ENCODE peak calls at places on chromosomes 7 and 10, in seven cellular contexts. W is iPS-NIHi11; D is GDM1; B is mesothelial cell of epicardium; G is tibial artery; K is activated T-helper 2 cell treated with anti-CD3 and anti-CD28 coated beads, Interferon-gamma antibody, Interleukin-2, Interleukin-4, amounts not matched to agents 10 μg/mL and 5 μg/mL and 100 μg/mL, durations not matched to agents 14 hours and 24 hours and 36 hours; X is GM12865. Q is an unnamed sample.

GRCh38 chr10:77333610-77334340 is 303.8 kb downstream of the KCNMA1 start:
- DNase-seq in G (no peak), D (no peak), K (no peak), W (no peak), B (no peak), X (no peak), Q (no peak)

GRCh38 chr10:16943301-16944080 is 126.3 kb upstream of the RSU1 start:
- DNase-seq in B (no peak), X (no peak), D (no peak), K (no peak), W (no peak), G (no peak), Q (no peak)

GRCh38 chr10:6018422-6018821 is 41.1 kb upstream of the IL15RA start:
- DNase-seq in G (no peak), K (no peak), D (no peak), B (no peak), X (no peak), W (no peak), Q (no peak)

GRCh38 chr7:100157334-100158228 is 942 bp downstream of the TRAPPC14 start:
- DNase-seq in D (no peak), G (no peak), B (no peak), K (no peak), X (no peak), W (peak), Q (no peak)

GRCh38 chr10:79331709-79332108 is 15.6 kb upstream of the PPIF start:
- DNase-seq in D (no peak), X (peak), G (no peak), W (no peak), B (no peak), K (peak), Q (peak)

GRCh38 chr10:33010132-33011037 is 52.4 kb upstream of the ITGB1 start:
- DNase-seq in K (peak), D (no peak), G (no peak), B (no peak), X (no peak), W (peak), Q (peak)

GRCh38 chr7:74334026-74334425 is 44.8 kb downstream of the CLIP2 start:
- DNase-seq in G (no peak), D (no peak), K (no peak), B (no peak), W (no peak), X (no peak), Q (no peak)

GRCh38 chr10:21526952-21527633 is 1.6 kb upstream of the SKIDA1 start:
- DNase-seq in G (peak), D (peak), B (no peak), X (peak), K (no peak), W (peak), Q (peak)